ENCODE peak calls at places on chromosomes 5 and 9, in eight cellular contexts. One of them, this sample, is unnamed.
A peak's percentile ranks its signal among the peaks of the same experiment; 100 is the strongest.

GRCh38 chr5:110738812-110739651 is at the start of gene SLC25A46:
- DNase-seq in H1: peak; percentile 87
- DNase-seq in heart left ventricle: peak; percentile 89
- DNase-seq in esophagus squamous epithelium: peak; percentile 57
- DNase-seq in GM12878: peak; percentile 56
- DNase-seq in tibial nerve: peak; percentile 84
- DNase-seq in BE2C: peak; percentile 90
- DNase-seq in uterus: peak; percentile 84
- DNase-seq in this sample: peak; percentile 60

GRCh38 chr9:126813072-126813471 is 8.2 kb downstream of the ZBTB43 start:
- DNase-seq in H1: no peak
- DNase-seq in heart left ventricle: no peak
- DNase-seq in esophagus squamous epithelium: no peak
- DNase-seq in GM12878: no peak
- DNase-seq in tibial nerve: no peak
- DNase-seq in BE2C: no peak
- DNase-seq in uterus: no peak
- DNase-seq in this sample: no peak

GRCh38 chr9:128149001-128149701 is at the start of gene LCN2:
- DNase-seq in H1: no peak
- DNase-seq in heart left ventricle: peak; percentile 41
- DNase-seq in esophagus squamous epithelium: no peak
- DNase-seq in GM12878: no peak
- DNase-seq in tibial nerve: no peak
- DNase-seq in BE2C: peak; percentile 2
- DNase-seq in uterus: no peak
- DNase-seq in this sample: no peak

GRCh38 chr5:2251298-2251697 is 368.6 kb upstream of the IRX4 start:
- DNase-seq in H1: no peak
- DNase-seq in heart left ventricle: no peak
- DNase-seq in esophagus squamous epithelium: no peak
- DNase-seq in GM12878: no peak
- DNase-seq in tibial nerve: no peak
- DNase-seq in BE2C: no peak
- DNase-seq in uterus: no peak
- DNase-seq in this sample: no peak

GRCh38 chr9:112325127-112325526 is 8.3 kb downstream of the PTBP3 start:
- DNase-seq in H1: no peak
- DNase-seq in heart left ventricle: no peak
- DNase-seq in esophagus squamous epithelium: no peak
- DNase-seq in GM12878: no peak
- DNase-seq in tibial nerve: no peak
- DNase-seq in BE2C: no peak
- DNase-seq in uterus: no peak
- DNase-seq in this sample: no peak

GRCh38 chr9:7542648-7543165 is 256.9 kb downstream of the DMAC1 start:
- DNase-seq in H1: no peak
- DNase-seq in heart left ventricle: no peak
- DNase-seq in esophagus squamous epithelium: no peak
- DNase-seq in GM12878: no peak
- DNase-seq in tibial nerve: no peak
- DNase-seq in BE2C: no peak
- DNase-seq in uterus: no peak
- DNase-seq in this sample: no peak

GRCh38 chr5:131104169-131104775 is 60.8 kb downstream of the HINT1 start:
- DNase-seq in H1: no peak
- DNase-seq in heart left ventricle: no peak
- DNase-seq in esophagus squamous epithelium: no peak
- DNase-seq in GM12878: no peak
- DNase-seq in tibial nerve: no peak
- DNase-seq in BE2C: no peak
- DNase-seq in uterus: no peak
- DNase-seq in this sample: no peak

GRCh38 chr5:59496524-59497134 is 396.9 kb downstream of the PDE4D start:
- DNase-seq in H1: peak; percentile 64
- DNase-seq in heart left ventricle: no peak
- DNase-seq in esophagus squamous epithelium: no peak
- DNase-seq in GM12878: no peak
- DNase-seq in tibial nerve: no peak
- DNase-seq in BE2C: peak; percentile 14
- DNase-seq in uterus: no peak
- DNase-seq in this sample: no peak

GRCh38 chr9:86043999-86044398 is 55.4 kb downstream of the GOLM1 start:
- DNase-seq in H1: no peak
- DNase-seq in heart left ventricle: no peak
- DNase-seq in esophagus squamous epithelium: no peak
- DNase-seq in GM12878: no peak
- DNase-seq in tibial nerve: no peak
- DNase-seq in BE2C: no peak
- DNase-seq in uterus: no peak
- DNase-seq in this sample: no peak

GRCh38 chr9:87609002-87609401 is 111.3 kb downstream of the DAPK1 start:
- DNase-seq in H1: no peak
- DNase-seq in heart left ventricle: no peak
- DNase-seq in esophagus squamous epithelium: no peak
- DNase-seq in GM12878: no peak
- DNase-seq in tibial nerve: no peak
- DNase-seq in BE2C: no peak
- DNase-seq in uterus: no peak
- DNase-seq in this sample: no peak

GRCh38 chr5:97553829-97554452 is 370.9 kb upstream of the RIOK2 start:
- DNase-seq in H1: no peak
- DNase-seq in heart left ventricle: no peak
- DNase-seq in esophagus squamous epithelium: no peak
- DNase-seq in GM12878: no peak
- DNase-seq in tibial nerve: no peak
- DNase-seq in BE2C: no peak
- DNase-seq in uterus: no peak
- DNase-seq in this sample: no peak

GRCh38 chr9:96154081-96154480 is 147.9 kb downstream of the HSD17B3 start:
- DNase-seq in H1: no peak
- DNase-seq in heart left ventricle: no peak
- DNase-seq in esophagus squamous epithelium: no peak
- DNase-seq in GM12878: no peak
- DNase-seq in tibial nerve: no peak
- DNase-seq in BE2C: no peak
- DNase-seq in uterus: no peak
- DNase-seq in this sample: no peak

GRCh38 chr5:10736354-10736753 is 24.7 kb downstream of the DAP start:
- DNase-seq in H1: no peak
- DNase-seq in heart left ventricle: no peak
- DNase-seq in esophagus squamous epithelium: no peak
- DNase-seq in GM12878: no peak
- DNase-seq in tibial nerve: no peak
- DNase-seq in BE2C: no peak
- DNase-seq in uterus: no peak
- DNase-seq in this sample: no peak

GRCh38 chr5:10734050-10734709 is 26.9 kb downstream of the DAP start:
- DNase-seq in H1: no peak
- DNase-seq in heart left ventricle: no peak
- DNase-seq in esophagus squamous epithelium: no peak
- DNase-seq in GM12878: no peak
- DNase-seq in tibial nerve: no peak
- DNase-seq in BE2C: no peak
- DNase-seq in uterus: no peak
- DNase-seq in this sample: no peak

GRCh38 chr5:10733426-10733825 is 27.6 kb downstream of the DAP start:
- DNase-seq in H1: no peak
- DNase-seq in heart left ventricle: no peak
- DNase-seq in esophagus squamous epithelium: no peak
- DNase-seq in GM12878: no peak
- DNase-seq in tibial nerve: no peak
- DNase-seq in BE2C: no peak
- DNase-seq in uterus: no peak
- DNase-seq in this sample: no peak

GRCh38 chr5:10735569-10736255 is 25.3 kb downstream of the DAP start:
- DNase-seq in H1: no peak
- DNase-seq in heart left ventricle: no peak
- DNase-seq in esophagus squamous epithelium: no peak
- DNase-seq in GM12878: no peak
- DNase-seq in tibial nerve: no peak
- DNase-seq in BE2C: no peak
- DNase-seq in uterus: no peak
- DNase-seq in this sample: no peak

GRCh38 chr5:10734832-10735231 is 26.2 kb downstream of the DAP start:
- DNase-seq in H1: no peak
- DNase-seq in heart left ventricle: no peak
- DNase-seq in esophagus squamous epithelium: no peak
- DNase-seq in GM12878: no peak
- DNase-seq in tibial nerve: no peak
- DNase-seq in BE2C: no peak
- DNase-seq in uterus: no peak
- DNase-seq in this sample: no peak
- H3K4me1 ChIP-seq in H1: no peaks in the 10 kb centered on the region
- H3K4me1 ChIP-seq in heart left ventricle: peaks cover 33% of the 10 kb centered on the region
- H3K4me1 ChIP-seq in esophagus squamous epithelium: peaks cover 16% of the 10 kb centered on the region
- H3K4me1 ChIP-seq in GM12878: peaks cover 12% of the 10 kb centered on the region
- H3K4me1 ChIP-seq in tibial nerve: no peaks in the 10 kb centered on the region
- H3K4me1 ChIP-seq in BE2C: no peaks in the 10 kb centered on the region
- H3K4me1 ChIP-seq in uterus: no peaks in the 10 kb centered on the region
- H3K4me1 ChIP-seq in this sample: no peaks in the 10 kb centered on the region

DNA sequence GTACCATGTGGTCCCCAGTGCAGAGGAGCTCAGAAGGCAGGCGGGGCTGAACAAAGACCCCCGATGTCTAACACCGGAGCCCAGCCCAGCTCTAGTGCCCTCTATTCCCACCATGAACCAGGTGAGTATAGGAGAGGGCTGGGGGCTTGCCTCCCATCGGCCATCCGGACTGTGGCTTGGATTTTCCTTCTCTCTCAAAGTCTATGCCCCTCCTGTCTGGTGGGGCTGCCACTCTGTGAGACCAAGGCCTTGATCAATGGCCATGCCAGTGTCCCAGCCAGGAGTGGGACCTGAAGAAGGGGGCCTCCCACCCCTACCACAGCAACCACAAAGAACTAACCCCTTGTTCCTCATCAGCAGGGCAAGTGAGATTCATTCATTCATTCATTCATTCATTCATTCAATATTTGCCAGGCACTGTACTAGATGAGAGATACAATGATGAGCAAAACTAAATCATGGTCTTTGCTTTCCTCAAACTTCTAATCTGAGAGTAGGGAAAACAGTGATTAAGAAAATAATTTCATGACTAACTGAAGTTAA is 47.6 kb downstream of the ARHGEF37 start:
- DNase-seq in H1: no peak
- DNase-seq in heart left ventricle: no peak
- DNase-seq in esophagus squamous epithelium: no peak
- DNase-seq in GM12878: no peak
- DNase-seq in tibial nerve: no peak
- DNase-seq in BE2C: no peak
- DNase-seq in uterus: no peak
- DNase-seq in this sample: no peak
- H3K36me3 ChIP-seq in H1: no peaks in the 10 kb centered on the region
- H3K36me3 ChIP-seq in heart left ventricle: no peaks in the 10 kb centered on the region
- H3K36me3 ChIP-seq in esophagus squamous epithelium: peaks cover 6% of the 10 kb centered on the region
- H3K36me3 ChIP-seq in GM12878: no peaks in the 10 kb centered on the region
- H3K36me3 ChIP-seq in tibial nerve: peaks cover 5% of the 10 kb centered on the region
- H3K36me3 ChIP-seq in BE2C: no peaks in the 10 kb centered on the region
- H3K36me3 ChIP-seq in uterus: no peaks in the 10 kb centered on the region
- H3K36me3 ChIP-seq in this sample: peaks cover 12% of the 10 kb centered on the region

GRCh38 chr9:35293381-35293780 is 131.6 kb downstream of the UNC13B start:
- DNase-seq in H1: no peak
- DNase-seq in heart left ventricle: no peak
- DNase-seq in esophagus squamous epithelium: no peak
- DNase-seq in GM12878: no peak
- DNase-seq in tibial nerve: no peak
- DNase-seq in BE2C: no peak
- DNase-seq in uterus: no peak
- DNase-seq in this sample: no peak
- H3K4me3 ChIP-seq in H1: no peak overlapping the region
- H3K4me3 ChIP-seq in heart left ventricle: no peak overlapping the region
- H3K4me3 ChIP-seq in esophagus squamous epithelium: no peak overlapping the region
- H3K4me3 ChIP-seq in GM12878: no peak overlapping the region
- H3K4me3 ChIP-seq in tibial nerve: no peak overlapping the region
- H3K4me3 ChIP-seq in BE2C: no peak overlapping the region
- H3K4me3 ChIP-seq in uterus: no peak overlapping the region
- H3K4me3 ChIP-seq in this sample: no peak overlapping the region

DNA sequence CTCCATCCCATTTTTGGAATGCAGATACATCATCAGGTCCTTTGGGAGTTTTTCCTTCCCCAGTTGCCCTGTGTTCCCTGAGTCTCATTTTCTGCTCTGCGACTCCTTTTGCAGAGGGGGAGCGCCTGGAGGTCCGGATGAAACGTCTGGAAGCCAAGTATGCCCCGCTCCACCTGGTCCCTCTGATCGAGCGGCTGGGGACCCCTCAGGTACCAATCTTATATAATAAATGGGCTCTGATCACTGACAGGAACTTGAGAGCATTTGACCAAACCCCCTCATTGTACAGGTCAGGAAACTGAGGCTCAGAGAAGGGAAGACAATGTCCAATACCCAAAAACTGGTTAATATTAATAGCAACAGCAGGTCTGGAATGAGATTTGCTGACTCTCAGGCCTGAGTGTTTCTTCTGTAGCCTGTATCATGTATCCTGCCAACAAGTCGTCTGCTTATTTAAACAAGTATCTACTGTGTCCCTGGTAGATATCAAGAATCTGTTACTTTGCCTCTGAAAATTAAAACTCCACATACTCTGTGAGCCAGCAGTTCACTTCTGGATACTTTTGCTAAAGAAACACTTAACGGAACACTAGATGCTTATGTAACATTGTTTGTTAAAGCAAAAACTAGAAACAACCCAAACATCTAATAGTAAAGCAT is 76.7 kb upstream of the NIPAL4 start:
- DNase-seq in H1: no peak
- DNase-seq in heart left ventricle: no peak
- DNase-seq in esophagus squamous epithelium: no peak
- DNase-seq in GM12878: no peak
- DNase-seq in tibial nerve: no peak
- DNase-seq in BE2C: no peak
- DNase-seq in uterus: no peak
- DNase-seq in this sample: no peak
- H3K4me1 ChIP-seq in H1: no peaks in the 10 kb centered on the region
- H3K4me1 ChIP-seq in heart left ventricle: peaks cover 44% of the 10 kb centered on the region
- H3K4me1 ChIP-seq in esophagus squamous epithelium: peaks cover 13% of the 10 kb centered on the region
- H3K4me1 ChIP-seq in GM12878: no peaks in the 10 kb centered on the region
- H3K4me1 ChIP-seq in tibial nerve: no peaks in the 10 kb centered on the region
- H3K4me1 ChIP-seq in BE2C: peaks cover 7% of the 10 kb centered on the region
- H3K4me1 ChIP-seq in uterus: peaks cover 7% of the 10 kb centered on the region
- H3K4me1 ChIP-seq in this sample: peaks cover 14% of the 10 kb centered on the region